ENCODE peak calls at places on chromosome 18, in six cellular contexts. K, R, D, I, Q and H are unnamed samples.
A peak's percentile ranks its signal among the peaks of the same experiment; 100 is the strongest.

GRCh38 chr18:28175047-28175929 is 1.6 kb downstream of the CDH2 start:
- DNase-seq in K (no peak), R (peak; percentile 34), D (no peak), I (peak; percentile 57), Q (peak; percentile 51), H (peak; percentile 42)

GRCh38 chr18:57427429-57428181 is 7.6 kb upstream of the ONECUT2 start:
- DNase-seq in K (no peak), R (no peak), D (no peak), I (no peak), Q (no peak), H (no peak)

GRCh38 chr18:59814872-59815271 is 84.9 kb upstream of the PMAIP1 start:
- DNase-seq in K (no peak), R (peak; percentile 97), D (no peak), I (peak; percentile 68), Q (no peak), H (peak; percentile 96)

GRCh38 chr18:2961828-2962227 is 51.1 kb downstream of the LPIN2 start:
- DNase-seq in K (peak; percentile 52), R (peak; percentile 55), D (no peak), I (peak; percentile 32), Q (peak; percentile 43), H (peak; percentile 55)

GRCh38 chr18:61203151-61203550 is 130.1 kb upstream of the CDH20 start:
- DNase-seq in K (no peak), R (peak; percentile 5), D (no peak), I (no peak), Q (no peak), H (no peak)

GRCh38 chr18:31731628-31732027 is 29.1 kb downstream of the SLC25A52 start:
- DNase-seq in K (no peak), R (no peak), D (no peak), I (no peak), Q (no peak), H (no peak)

GRCh38 chr18:61502472-61502871 is 169.2 kb downstream of the CDH20 start:
- DNase-seq in K (peak; percentile 21), R (peak; percentile 71), D (no peak), I (peak; percentile 57), Q (peak; percentile 88), H (peak; percentile 61)

GRCh38 chr18:75656035-75656434 is 228.5 kb upstream of the SMIM21 start:
- DNase-seq in K (no peak), R (no peak), D (no peak), I (no peak), Q (no peak), H (no peak)

GRCh38 chr18:37698508-37699035 is 133.0 kb upstream of the CELF4 start:
- DNase-seq in K (no peak), R (no peak), D (no peak), I (no peak), Q (no peak), H (no peak)

GRCh38 chr18:55001625-55002024 is 42.4 kb upstream of the CCDC68 start:
- DNase-seq in K (no peak), R (no peak), D (no peak), I (no peak), Q (no peak), H (no peak)

GRCh38 chr18:48222118-48222517 is 187.1 kb downstream of the ZBTB7C start:
- DNase-seq in K (peak; percentile 20), R (peak; percentile 56), D (no peak), I (peak; percentile 35), Q (peak; percentile 23), H (no peak)

GRCh38 chr18:50560681-50561629 is 1.1 kb downstream of the MAPK4 start:
- DNase-seq in K (no peak), R (no peak), D (no peak), I (no peak), Q (no peak), H (no peak)

GRCh38 chr18:75005622-75006021 is 203.3 kb downstream of the PTGR3 start:
- DNase-seq in K (no peak), R (peak; percentile 19), D (no peak), I (peak; percentile 28), Q (no peak), H (peak; percentile 80)